ENCODE peak calls at places on chromosome 5, in ten cellular contexts. D is activated T-helper 1 cell treated with anti-CD3 and anti-CD28 coated beads, Interleukin-2, amount 50 U/mL, for 16 hours; B is NCI-H345; H is endothelial cell; T is lower leg skin; R is Right ventricle myocardium inferior; Y is DMS153; A is NCI-H1930; F is OCI-LY7; J is posterior cingulate gyrus. N is an unnamed sample.

GRCh38 chr5:131280417-131280816 is 16.6 kb downstream of the CDC42SE2 start:
- DNase-seq in D (no peak), T (no peak), F (no peak), R (no peak), B (no peak), J (no peak), Y (no peak), A (no peak), H (no peak), N (no peak)

GRCh38 chr5:101977729-101978345 is 318.2 kb downstream of the SLCO4C1 start:
- DNase-seq in H (peak), F (peak), J (no peak), R (no peak), B (peak), Y (peak), T (no peak), A (no peak), D (no peak), N (no peak)

GRCh38 chr5:125408582-125409069 is 662.2 kb upstream of the ZNF608 start:
- DNase-seq in J (no peak), B (no peak), Y (peak), A (no peak), H (no peak), D (no peak), T (peak), R (no peak), F (no peak), N (no peak)

GRCh38 chr5:57435701-57436134 is 46.9 kb downstream of the ACTBL2 start:
- DNase-seq in J (no peak), F (no peak), H (no peak), Y (no peak), A (no peak), R (no peak), B (no peak), T (no peak), D (no peak), N (no peak)

GRCh38 chr5:139138790-139139189 is 59.4 kb downstream of the SIL1 start:
- DNase-seq in A (no peak), Y (peak), H (peak), F (no peak), J (no peak), T (no peak), B (peak), D (no peak), R (no peak), N (no peak)

GRCh38 chr5:760363-761205 is 23.9 kb downstream of the ZDHHC11B start:
- DNase-seq in Y (no peak), D (no peak), A (no peak), J (peak), T (no peak), R (peak), F (no peak), H (no peak), B (no peak), N (no peak)

GRCh38 chr5:77366717-77367500 is 125.2 kb downstream of the WDR41 start:
- DNase-seq in F (no peak), D (no peak), R (no peak), J (no peak), B (no peak), A (no peak), H (no peak), Y (no peak), T (no peak), N (no peak)

GRCh38 chr5:52799358-52799982 is 11.8 kb downstream of the ITGA1 start:
- DNase-seq in J (peak), T (peak), D (no peak), Y (no peak), F (no peak), R (peak), A (no peak), B (peak), H (peak), N (no peak)

GRCh38 chr5:145944328-145944727 is 8.0 kb downstream of the SH3RF2 start:
- DNase-seq in D (no peak), F (no peak), R (no peak), J (no peak), A (no peak), H (no peak), Y (no peak), T (no peak), B (no peak), N (no peak)

GRCh38 chr5:30804739-30805313 is 388.7 kb upstream of the CDH6 start:
- DNase-seq in Y (no peak), H (no peak), R (peak), B (no peak), F (no peak), D (no peak), J (no peak), T (no peak), A (no peak), N (no peak)

GRCh38 chr5:32444191-32444945 is at the start of gene ZFR:
- DNase-seq in R (peak), D (peak), Y (peak), A (peak), H (peak), T (peak), B (peak), J (peak), F (peak), N (peak)

GRCh38 chr5:147711019-147711418 is 71.5 kb downstream of the JAKMIP2 start:
- DNase-seq in T (no peak), J (no peak), D (no peak), A (no peak), H (no peak), Y (no peak), F (no peak), R (no peak), B (no peak), N (no peak)

GRCh38 chr5:32831630-32832029 is 120.5 kb downstream of the NPR3 start:
- DNase-seq in H (no peak), R (no peak), B (no peak), D (no peak), A (no peak), F (no peak), J (no peak), T (no peak), Y (no peak), N (no peak)

GRCh38 chr5:82673460-82673859 is 395.3 kb upstream of the RPS23 start:
- DNase-seq in J (no peak), B (no peak), F (no peak), D (no peak), Y (no peak), R (no peak), T (no peak), H (no peak), A (no peak), N (no peak)

GRCh38 chr5:76372320-76373054 is 30.6 kb upstream of the IQGAP2 start:
- DNase-seq in T (no peak), B (no peak), D (no peak), A (no peak), H (no peak), Y (no peak), F (no peak), R (no peak), J (no peak), N (no peak)

GRCh38 chr5:29230526-29231050 is 1962.9 kb upstream of the CDH6 start:
- DNase-seq in D (no peak), Y (no peak), B (no peak), R (no peak), H (no peak), J (no peak), T (no peak), A (no peak), F (no peak), N (no peak)